ENCODE peak calls at places on chromosomes 12 and 14, in eight cellular contexts. U is fibroblast of pulmonary artery, K is astrocyte, R is retinal pigment epithelial cell, F is ascending aorta, P is lower leg skin, L is choroid plexus epithelial cell, X is mesendoderm. Q is an unnamed sample.

GRCh38 chr12:52344111-52344510 is 22.9 kb upstream of the KRT83 start:
- DNase-seq in U (no peak), K (no peak), R (no peak), F (no peak), P (no peak), L (no peak), X (peak; percentile 20), Q (no peak)

GRCh38 chr14:78254911-78255431 is 84.8 kb downstream of the NRXN3 start:
- DNase-seq in U (no peak), K (peak; percentile 98), R (no peak), F (no peak), P (no peak), L (no peak), X (no peak), Q (no peak)

GRCh38 chr12:25459541-25459951 is 93.5 kb downstream of the LMNTD1 start:
- DNase-seq in U (no peak), K (no peak), R (no peak), F (no peak), P (no peak), L (no peak), X (no peak), Q (no peak)

GRCh38 chr14:68231832-68232642 is 412.5 kb downstream of the RAD51B start:
- DNase-seq in U (peak; percentile 76), K (peak; percentile 52), R (no peak), F (no peak), P (no peak), L (peak; percentile 67), X (no peak), Q (no peak)

GRCh38 chr12:44558340-44559100 is 317.6 kb downstream of the NELL2 start:
- DNase-seq in U (no peak), K (no peak), R (no peak), F (no peak), P (no peak), L (no peak), X (no peak), Q (no peak)

GRCh38 chr12:121668750-121669524 is 517 bp downstream of the MORN3 start:
- DNase-seq in U (peak; percentile 58), K (no peak), R (no peak), F (no peak), P (no peak), L (peak; percentile 48), X (peak; percentile 83), Q (no peak)

GRCh38 chr12:84599539-84599938 is 313.1 kb downstream of the SLC6A15 start:
- DNase-seq in U (peak; percentile 30), K (peak; percentile 33), R (peak; percentile 55), F (no peak), P (no peak), L (peak; percentile 9), X (peak; percentile 83), Q (no peak)

GRCh38 chr12:56941299-56942017 is 7.2 kb upstream of the SDR9C7 start:
- DNase-seq in U (peak; percentile 56), K (peak; percentile 55), R (no peak), F (no peak), P (peak; percentile 82), L (peak; percentile 84), X (peak; percentile 5), Q (peak; percentile 80)

GRCh38 chr14:95185452-95186392 is 28.4 kb upstream of the DICER1 start:
- DNase-seq in U (peak; percentile 95), K (no peak), R (no peak), F (peak; percentile 22), P (peak; percentile 86), L (peak; percentile 77), X (no peak), Q (peak; percentile 94)

GRCh38 chr14:61461808-61462275 is 140.5 kb downstream of the PRKCH start:
- DNase-seq in U (peak; percentile 89), K (peak; percentile 52), R (no peak), F (no peak), P (no peak), L (peak; percentile 89), X (peak; percentile 71), Q (no peak)

GRCh38 chr12:55060970-55061543 is 41.3 kb downstream of the NEUROD4 start:
- DNase-seq in U (no peak), K (no peak), R (no peak), F (no peak), P (no peak), L (no peak), X (peak; percentile 66), Q (no peak)

GRCh38 chr14:35687335-35687939 is 121.7 kb downstream of the RALGAPA1 start:
- DNase-seq in U (peak; percentile 78), K (peak; percentile 29), R (peak; percentile 13), F (no peak), P (no peak), L (peak; percentile 83), X (peak; percentile 47), Q (peak; percentile 23)

GRCh38 chr12:68884251-68884650 is 48.7 kb downstream of the CPM start:
- DNase-seq in U (no peak), K (no peak), R (no peak), F (no peak), P (no peak), L (no peak), X (no peak), Q (no peak)

GRCh38 chr12:4766445-4766844 is 46.2 kb downstream of the GALNT8 start:
- DNase-seq in U (no peak), K (no peak), R (no peak), F (no peak), P (no peak), L (no peak), X (no peak), Q (no peak)

GRCh38 chr14:96888593-96888992 is 91.4 kb downstream of the VRK1 start:
- DNase-seq in U (no peak), K (peak; percentile 10), R (peak; percentile 13), F (no peak), P (no peak), L (peak; percentile 8), X (peak; percentile 57), Q (no peak)

GRCh38 chr12:124874188-124874587 is 10.5 kb upstream of the SCARB1 start:
- DNase-seq in U (no peak), K (no peak), R (no peak), F (no peak), P (no peak), L (no peak), X (no peak), Q (no peak)

GRCh38 chr12:1262008-1262407 is 271.0 kb downstream of the ERC1 start:
- DNase-seq in U (no peak), K (no peak), R (no peak), F (no peak), P (no peak), L (no peak), X (no peak), Q (no peak)

GRCh38 chr12:6277982-6278438 is 32.5 kb upstream of the PLEKHG6 start:
- DNase-seq in U (no peak), K (no peak), R (no peak), F (no peak), P (no peak), L (no peak), X (peak; percentile 53), Q (no peak)

GRCh38 chr14:75196468-75196867 is 20.1 kb upstream of the TMED10 start:
- DNase-seq in U (no peak), K (no peak), R (no peak), F (no peak), P (no peak), L (no peak), X (no peak), Q (peak; percentile 54)

GRCh38 chr12:39920222-39920621 is 185.7 kb downstream of the SLC2A13 start:
- DNase-seq in U (no peak), K (no peak), R (no peak), F (no peak), P (no peak), L (no peak), X (no peak), Q (no peak)

GRCh38 chr12:3795800-3796133 is 42.9 kb upstream of the CRACR2A start:
- DNase-seq in U (no peak), K (no peak), R (no peak), F (no peak), P (no peak), L (no peak), X (no peak), Q (no peak)

GRCh38 chr14:75361751-75362433 is 65.9 kb upstream of the JDP2 start:
- DNase-seq in U (peak; percentile 6), K (no peak), R (no peak), F (no peak), P (peak; percentile 92), L (no peak), X (no peak), Q (no peak)

DNA sequence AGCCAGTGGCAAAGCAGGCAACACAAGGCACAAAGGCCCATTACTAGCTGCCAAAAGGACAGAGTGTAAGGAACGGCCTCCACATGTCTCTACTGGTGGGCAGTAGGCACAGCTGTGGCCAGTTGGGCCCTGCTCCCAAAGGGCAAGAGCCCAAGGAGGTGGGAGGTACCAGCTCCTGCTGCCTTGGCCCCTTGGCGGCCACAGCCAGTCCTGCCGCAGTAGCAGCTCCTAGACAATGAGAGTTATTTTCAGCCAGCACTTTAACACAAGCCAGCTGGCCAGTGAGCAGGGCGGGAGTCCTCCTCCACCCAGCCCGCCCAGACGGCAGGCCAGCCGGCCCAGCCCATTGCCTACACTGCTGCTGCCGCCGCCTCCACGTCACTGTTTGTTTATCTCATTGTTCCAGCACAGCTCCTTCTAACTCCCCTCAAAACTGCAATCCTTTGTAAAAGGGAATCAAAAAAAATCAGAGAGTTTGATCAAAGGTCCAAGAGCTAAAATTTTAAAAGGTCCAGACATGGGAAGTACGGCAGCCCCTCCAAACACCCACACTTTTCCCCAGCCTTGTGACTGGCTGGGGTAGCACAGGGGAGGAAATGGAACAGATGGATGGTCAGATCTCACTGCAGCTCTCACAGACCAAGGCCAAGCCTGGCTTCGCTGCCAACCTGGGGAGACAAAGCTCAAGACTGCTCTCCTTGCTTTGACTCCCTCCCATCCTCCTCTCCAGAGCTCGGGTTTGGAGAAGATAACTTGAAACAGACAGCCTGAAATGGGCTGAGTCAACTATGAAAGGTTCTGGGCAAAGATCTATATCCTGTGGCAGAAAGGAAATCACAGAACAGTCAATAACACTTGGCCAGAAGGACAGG is 33.5 kb downstream of the FMNL3 start:
- DNase-seq in U (peak; percentile 98), K (peak; percentile 94), R (peak; percentile 71), F (peak; percentile 81), P (peak; percentile 97), L (peak; percentile 96), X (peak; percentile 76), Q (no peak)
- H3K4me3 ChIP-seq in U (no peak overlapping the region), K (peak overlapping the region; percentile 8), R (no peak overlapping the region), F (no peak overlapping the region), P (no peak overlapping the region), L (no peak overlapping the region), X (no peak overlapping the region), Q (no peak overlapping the region)

GRCh38 chr12:15910864-15911696 is at the start of gene DERA:
- DNase-seq in U (peak; percentile 69), K (peak; percentile 54), R (no peak), F (peak; percentile 19), P (peak; percentile 96), L (peak; percentile 71), X (peak; percentile 87), Q (peak; percentile 73)
- H3K4me3 ChIP-seq in U (peak within 1 kb of the TSS; percentile 73), K (peak within 1 kb of the TSS; percentile 80), R (peak within 1 kb of the TSS; percentile 73), F (peak within 1 kb of the TSS; percentile 90), P (peak within 1 kb of the TSS; percentile 56), L (peak within 1 kb of the TSS; percentile 82), X (peak within 1 kb of the TSS; percentile 72), Q (peak within 1 kb of the TSS; percentile 72)

GRCh38 chr14:101731187-101732080 is 30.1 kb upstream of the PPP2R5C start:
- DNase-seq in U (peak; percentile 79), K (peak; percentile 75), R (peak; percentile 69), F (peak; percentile 58), P (peak; percentile 92), L (peak; percentile 92), X (peak; percentile 86), Q (peak; percentile 96)
- H3K4me3 ChIP-seq in U (no peak overlapping the region), K (no peak overlapping the region), R (no peak overlapping the region), F (no peak overlapping the region), P (no peak overlapping the region), L (no peak overlapping the region), X (no peak overlapping the region), Q (no peak overlapping the region)

GRCh38 chr12:114672817-114673168 is 11.2 kb downstream of the TBX3 start:
- DNase-seq in U (no peak), K (no peak), R (no peak), F (no peak), P (no peak), L (no peak), X (no peak), Q (no peak)
- H3K4me3 ChIP-seq in U (peak overlapping the region; percentile 12), K (peak overlapping the region; percentile 37), R (no peak overlapping the region), F (no peak overlapping the region), P (no peak overlapping the region), L (peak overlapping the region; percentile 28), X (no peak overlapping the region), Q (no peak overlapping the region)

Q was measured in HL-60.